ENCODE peak calls at places on chromosomes 16 and 17, in nine cellular contexts. K, V, R, G, J, W, L, S and Z are unnamed samples.

GRCh38 chr17:27816946-27817345 is 16.6 kb upstream of the NOS2 start:
- DNase-seq in R (no peak), V (no peak), G (no peak), K (no peak), S (no peak), J (no peak), W (no peak), L (no peak), Z (no peak)

GRCh38 chr17:5780476-5780875 is 196.2 kb upstream of the NLRP1 start:
- DNase-seq in S (peak), R (no peak), W (no peak), J (no peak), G (no peak), K (peak), V (peak), L (peak), Z (no peak)

GRCh38 chr17:3886776-3887175 is 6.1 kb downstream of the CAMKK1 start:
- DNase-seq in W (no peak), V (no peak), R (peak), S (no peak), G (no peak), K (no peak), J (peak), L (no peak), Z (no peak)

GRCh38 chr17:10730956-10731879 is 1.4 kb upstream of the TMEM220 start:
- DNase-seq in W (no peak), V (no peak), R (peak), K (no peak), L (peak), J (no peak), G (no peak), S (no peak), Z (no peak)

GRCh38 chr17:27659685-27660084 is 28.7 kb downstream of the LGALS9 start:
- DNase-seq in K (no peak), L (no peak), J (no peak), V (no peak), W (no peak), G (no peak), S (no peak), R (no peak), Z (no peak)

GRCh38 chr17:30221346-30221745 is 14.2 kb downstream of the SLC6A4 start:
- DNase-seq in K (no peak), S (no peak), L (no peak), R (no peak), G (no peak), V (no peak), J (no peak), W (no peak), Z (no peak)

GRCh38 chr17:51677875-51678274 is 417.5 kb downstream of the UTP18 start:
- DNase-seq in J (no peak), R (no peak), K (no peak), S (no peak), G (no peak), W (no peak), V (no peak), L (no peak), Z (no peak)

GRCh38 chr16:58451945-58452401 is 48.0 kb upstream of the NDRG4 start:
- DNase-seq in J (peak), L (no peak), G (no peak), W (no peak), K (peak), R (no peak), S (no peak), V (no peak), Z (no peak)

GRCh38 chr17:65446838-65447526 is 114.5 kb downstream of the AXIN2 start:
- DNase-seq in G (no peak), S (no peak), L (no peak), V (no peak), K (no peak), J (no peak), W (no peak), R (no peak), Z (no peak)

GRCh38 chr16:2178321-2179106 is 17.9 kb downstream of the CASKIN1 start:
- DNase-seq in V (peak), R (no peak), W (no peak), S (no peak), L (peak), K (no peak), J (no peak), G (no peak), Z (no peak)

GRCh38 chr17:78790552-78790951 is 8.5 kb upstream of the CYTH1 start:
- DNase-seq in V (no peak), R (no peak), W (no peak), S (no peak), L (no peak), J (no peak), K (peak), G (no peak), Z (no peak)

GRCh38 chr16:89324056-89325010 is 106.8 kb downstream of the ZNF778 start:
- DNase-seq in R (no peak), V (no peak), L (no peak), G (no peak), S (no peak), K (no peak), J (peak), W (no peak), Z (no peak)

GRCh38 chr17:68777243-68777855 is 176.2 kb upstream of the FAM20A start:
- DNase-seq in L (peak), W (no peak), R (peak), S (peak), G (peak), K (peak), V (peak), J (peak), Z (no peak)

GRCh38 chr16:25063102-25063501 is 47.9 kb upstream of the ARHGAP17 start:
- DNase-seq in J (peak), V (no peak), W (no peak), K (no peak), S (no peak), R (no peak), L (no peak), G (no peak), Z (no peak)

GRCh38 chr16:89052824-89053724 is 40.6 kb upstream of the ACSF3 start:
- DNase-seq in V (peak), W (no peak), J (peak), L (no peak), R (peak), K (no peak), G (peak), S (peak), Z (peak)

GRCh38 chr16:66481081-66481942 is 54.2 kb downstream of the BEAN1 start:
- DNase-seq in R (peak), L (no peak), K (no peak), V (no peak), W (no peak), S (no peak), G (no peak), J (peak), Z (no peak)

GRCh38 chr17:80986816-80987480 is 4.7 kb upstream of the CHMP6 start:
- DNase-seq in J (no peak), L (peak), S (no peak), G (no peak), V (peak), R (no peak), W (no peak), K (no peak), Z (no peak)

GRCh38 chr17:38598536-38598935 is 7.2 kb downstream of the SRCIN1 start:
- DNase-seq in R (peak), W (no peak), G (peak), L (peak), J (peak), V (peak), S (peak), K (peak), Z (no peak)

GRCh38 chr17:57835333-57835900 is 14.4 kb downstream of the MRPS23 start:
- DNase-seq in G (no peak), V (no peak), J (no peak), S (no peak), R (no peak), W (no peak), L (no peak), K (no peak), Z (no peak)

GRCh38 chr17:19706791-19707727 is 9.3 kb downstream of the SLC47A2 start:
- DNase-seq in R (no peak), G (no peak), W (no peak), K (peak), L (peak), S (no peak), V (peak), J (no peak), Z (no peak)

GRCh38 chr16:54200161-54200534 is 86.4 kb downstream of the IRX3 start:
- DNase-seq in S (no peak), L (no peak), W (no peak), R (no peak), J (no peak), V (no peak), G (no peak), K (no peak), Z (no peak)